ENCODE peak calls at places on chromosomes 4 and X, in seven cellular contexts. A is memory B cell, U is posterior cingulate gyrus, K is ELR, N is cardiac muscle cell, W is EH, S is mesendoderm. Y is an unnamed sample.

GRCh38 chr4:21947768-21948346 is 715 bp downstream of the KCNIP4 start:
- DNase-seq in N (no peak), S (no peak), W (no peak), A (no peak), U (no peak), K (no peak), Y (no peak)

GRCh38 chr4:125168531-125168930 is 146.2 kb upstream of the FAT4 start:
- DNase-seq in U (no peak), W (peak), A (no peak), S (no peak), N (no peak), K (peak), Y (no peak)

GRCh38 chrX:42776195-42776594 is 1.8 kb downstream of the PPP1R2C start:
- DNase-seq in W (no peak), S (peak), U (no peak), K (no peak), A (no peak), N (peak), Y (no peak)

GRCh38 chr4:55736605-55737183 is 82.9 kb upstream of the EXOC1L start:
- DNase-seq in W (no peak), N (peak), S (no peak), A (no peak), K (peak), U (no peak), Y (no peak)

GRCh38 chr4:156779046-156779445 is 192.6 kb downstream of the PDGFC start:
- DNase-seq in U (no peak), A (no peak), N (peak), K (peak), S (no peak), W (peak), Y (no peak)

GRCh38 chr4:48058620-48059530 is 42.3 kb downstream of the NIPAL1 start:
- DNase-seq in N (no peak), S (peak), K (no peak), W (no peak), U (no peak), A (no peak), Y (no peak)

GRCh38 chr4:38785041-38785790 is 2.4 kb upstream of the TLR10 start:
- DNase-seq in A (no peak), U (no peak), K (no peak), N (no peak), S (no peak), W (no peak), Y (no peak)

GRCh38 chr4:52813546-52813945 is 48.6 kb upstream of the RASL11B start:
- DNase-seq in W (no peak), N (no peak), U (no peak), A (no peak), S (no peak), K (no peak), Y (no peak)

GRCh38 chr4:153349206-153349805 is 4.8 kb downstream of the MND1 start:
- DNase-seq in U (no peak), A (no peak), W (no peak), N (no peak), K (no peak), S (no peak), Y (no peak)

GRCh38 chr4:8534129-8534528 is 46.1 kb upstream of the GPR78 start:
- DNase-seq in U (no peak), A (no peak), N (peak), S (peak), K (no peak), W (peak), Y (peak)

GRCh38 chr4:172657112-172657511 is 511.5 kb upstream of the GALNT7 start:
- DNase-seq in N (no peak), U (no peak), A (no peak), W (no peak), S (no peak), K (no peak), Y (no peak)

Y was measured in NCI-H1048.